ENCODE peak calls at places on chromosomes 3 and 15, in seven cellular contexts. E, M, X, R, L, A and W are unnamed samples.
A peak's percentile ranks its signal among the peaks of the same experiment; 100 is the strongest.

GRCh38 chr15:90318591-90318990 is 33.5 kb upstream of the ZNF774 start:
- DNase-seq in R (no peak), E (no peak), L (peak; percentile 77), M (no peak), X (no peak), A (no peak), W (no peak)

GRCh38 chr3:141690366-141691072 is 47.6 kb upstream of the RNF7 start:
- DNase-seq in A (no peak), R (no peak), E (no peak), X (no peak), L (peak; percentile 7), M (no peak), W (no peak)

GRCh38 chr3:11536132-11536935 is 107.4 kb downstream of the VGLL4 start:
- DNase-seq in X (no peak), R (peak; percentile 65), L (no peak), A (no peak), E (no peak), M (peak; percentile 47), W (no peak)

GRCh38 chr15:34794590-34795206 is 651 bp downstream of the ACTC1 start:
- DNase-seq in R (no peak), A (no peak), X (no peak), L (no peak), M (no peak), E (no peak), W (no peak)

GRCh38 chr3:41975421-41976103 is 13.7 kb upstream of the ULK4 start:
- DNase-seq in L (no peak), A (no peak), X (no peak), R (no peak), E (no peak), M (no peak), W (no peak)

GRCh38 chr3:177213806-177214528 is 16.7 kb upstream of the TBL1XR1 start:
- DNase-seq in A (no peak), E (no peak), M (no peak), X (no peak), R (no peak), L (no peak), W (no peak)

GRCh38 chr3:171458056-171458856 is 1.9 kb downstream of the TNIK start:
- DNase-seq in A (no peak), R (no peak), M (peak; percentile 35), L (no peak), X (no peak), E (no peak), W (no peak)

GRCh38 chr3:175648939-175649338 is 789.8 kb downstream of the NAALADL2 start:
- DNase-seq in X (no peak), M (no peak), E (no peak), A (no peak), L (no peak), R (no peak), W (no peak)

GRCh38 chr3:105503191-105503593 is 136.5 kb downstream of the ALCAM start:
- DNase-seq in X (no peak), L (no peak), A (no peak), E (no peak), M (no peak), R (peak; percentile 95), W (no peak)

GRCh38 chr3:62368705-62369475 is 4.5 kb downstream of the FEZF2 start:
- DNase-seq in A (no peak), L (no peak), E (no peak), R (no peak), X (no peak), M (no peak), W (no peak)

GRCh38 chr3:126083511-126083912 is 412 bp downstream of the SLC41A3 start:
- DNase-seq in R (peak; percentile 14), L (peak; percentile 92), X (peak; percentile 40), A (peak; percentile 35), E (no peak), M (peak; percentile 49), W (no peak)

GRCh38 chr3:41267975-41268640 is 68.8 kb downstream of the CTNNB1 start:
- DNase-seq in R (peak; percentile 96), E (peak; percentile 80), A (peak; percentile 86), X (no peak), M (no peak), L (no peak), W (no peak)

GRCh38 chr3:65568497-65568896 is 470.2 kb downstream of the MAGI1 start:
- DNase-seq in R (no peak), A (no peak), L (no peak), E (no peak), X (no peak), M (peak; percentile 71), W (no peak)

GRCh38 chr3:120780977-120781376 is 38.4 kb downstream of the GTF2E1 start:
- DNase-seq in L (no peak), A (peak; percentile 31), E (no peak), R (no peak), X (no peak), M (peak; percentile 27), W (no peak)

GRCh38 chr3:94294806-94295205 is 231.9 kb downstream of the NSUN3 start:
- DNase-seq in X (no peak), R (no peak), L (no peak), A (no peak), M (no peak), E (no peak), W (no peak)

GRCh38 chr3:9678493-9678892 is 25.1 kb upstream of the CPNE9 start:
- DNase-seq in A (no peak), E (no peak), X (no peak), R (no peak), M (no peak), L (no peak), W (no peak)

GRCh38 chr3:81339040-81339845 is 422.2 kb downstream of the GBE1 start:
- DNase-seq in R (peak; percentile 12), L (no peak), A (peak; percentile 28), E (peak; percentile 3), X (no peak), M (no peak), W (no peak)

GRCh38 chr3:131260525-131260924 is 121.0 kb upstream of the NUDT16 start:
- DNase-seq in A (no peak), R (no peak), E (no peak), L (no peak), X (no peak), M (no peak), W (no peak)

GRCh38 chr3:46662771-46663551 is 30.5 kb downstream of the ALS2CL start:
- DNase-seq in E (no peak), M (peak; percentile 28), L (no peak), A (no peak), R (no peak), X (peak; percentile 33), W (peak; percentile 37)

GRCh38 chr15:29570931-29571727 is 251.1 kb downstream of the TJP1 start:
- DNase-seq in R (no peak), E (no peak), L (peak; percentile 47), X (no peak), A (peak; percentile 44), M (no peak), W (no peak)

GRCh38 chr15:70385052-70385451 is 287.3 kb upstream of the TLE3 start:
- DNase-seq in M (no peak), L (peak; percentile 34), R (no peak), X (no peak), E (no peak), A (no peak), W (no peak)

GRCh38 chr3:194986208-194987043 is 284.5 kb downstream of the XXYLT1 start:
- DNase-seq in A (no peak), E (no peak), R (peak; percentile 25), L (no peak), X (no peak), M (peak; percentile 31), W (no peak)
- TF ChIP-seq EP300 in A (no peak), E (no peak), R (no peak), L (no peak), X (no peak), M (no peak), W (no peak)

DNA sequence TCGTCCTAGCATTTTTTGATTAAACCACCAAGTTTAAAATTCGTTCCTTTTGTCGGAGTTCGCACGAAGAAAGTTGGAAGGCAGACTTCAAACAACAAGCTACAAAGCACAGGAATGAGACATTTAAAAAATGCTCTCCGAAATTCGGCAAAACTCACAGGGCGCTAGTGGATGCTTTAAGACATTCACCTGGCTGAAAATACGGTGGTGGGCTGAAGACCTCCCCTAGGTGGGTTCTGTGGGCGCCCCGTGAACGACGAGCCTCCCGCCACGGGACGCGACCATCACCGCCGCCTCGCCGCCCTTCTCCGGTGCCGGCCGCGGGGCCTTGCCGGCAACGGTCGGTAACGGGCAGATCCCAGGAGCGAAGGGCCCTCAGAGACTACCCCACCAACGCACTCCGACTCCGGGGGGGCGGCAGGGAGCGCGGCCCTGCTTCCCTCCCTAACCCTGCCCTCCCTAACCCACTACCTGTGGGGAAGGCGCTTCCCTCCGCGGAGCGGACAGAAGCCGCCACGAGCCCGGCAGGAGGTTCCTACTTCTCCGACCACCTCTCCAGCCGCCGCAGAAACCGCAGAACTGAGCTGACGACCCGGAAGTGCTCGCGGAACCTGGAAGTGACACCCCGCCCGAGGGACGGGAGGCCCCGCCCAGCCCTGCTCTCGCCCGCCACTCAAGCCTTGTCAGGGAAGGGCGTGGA is at the start of gene GTF2A2:
- DNase-seq in X (peak; percentile 91), M (peak; percentile 95), E (peak; percentile 93), R (peak; percentile 85), A (peak; percentile 96), L (peak; percentile 98), W (peak; percentile 84)
- H3K4me3 ChIP-seq in X (peak within 1 kb of the TSS; percentile 88), M (peak within 1 kb of the TSS; percentile 64), E (peak within 1 kb of the TSS; percentile 88), R (peak within 1 kb of the TSS; percentile 96), A (peak within 1 kb of the TSS; percentile 95), L (peak within 1 kb of the TSS; percentile 74), W (peak within 1 kb of the TSS; percentile 83)

DNA sequence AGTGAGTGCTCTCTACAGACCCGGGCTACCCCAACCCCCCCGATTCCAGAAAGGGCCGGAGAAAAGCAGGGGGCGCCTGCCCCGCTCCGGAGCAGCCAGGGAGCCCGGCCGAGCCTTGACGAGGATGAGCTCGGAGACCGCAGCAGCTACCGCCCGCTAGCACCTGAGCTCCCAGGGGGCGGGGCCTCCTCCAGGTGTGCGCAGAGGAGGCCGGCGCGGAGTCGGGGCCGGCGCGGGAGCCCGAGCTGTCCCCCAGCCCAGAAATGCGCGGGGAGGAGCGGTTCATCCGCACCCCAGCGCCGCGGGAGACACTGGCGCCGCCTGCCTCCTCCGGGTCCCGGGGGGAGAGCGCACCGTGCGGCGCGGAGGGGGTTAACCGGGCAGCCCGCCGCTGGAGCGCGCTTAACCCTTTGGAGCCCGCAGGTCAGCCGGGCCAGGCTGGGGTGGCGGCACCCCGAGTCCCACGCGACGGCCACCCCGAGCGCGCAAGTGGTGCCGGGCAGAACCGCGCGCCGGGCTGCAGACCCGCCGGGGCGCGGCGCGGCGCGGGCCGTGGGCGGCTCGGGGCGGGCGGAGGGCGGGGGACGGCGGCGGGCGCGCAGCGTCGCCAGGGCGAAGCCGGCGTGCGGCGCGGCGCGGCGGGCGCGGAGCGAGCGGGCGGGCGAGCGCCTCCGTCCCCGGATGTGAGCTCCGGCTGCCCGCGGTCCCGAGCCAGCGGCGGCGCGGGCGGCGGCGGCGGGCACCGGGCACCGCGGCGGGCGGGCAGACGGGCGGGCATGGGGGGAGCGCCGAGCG is at the start of gene CACNA1D:
- DNase-seq in A (no peak), M (peak; percentile 71), E (no peak), R (no peak), L (peak; percentile 50), X (peak; percentile 29), W (no peak)
- TF ChIP-seq POLR2A in A (no peak), M (no peak), E (no peak), R (no peak), L (no peak), X (no peak), W (no peak)

GRCh38 chr15:82647045-82647834 is at the start of gene CPEB1:
- DNase-seq in E (peak; percentile 90), A (peak; percentile 66), M (no peak), L (no peak), R (no peak), X (peak; percentile 86), W (no peak)
- TF ChIP-seq EP300 in E (no peak), A (no peak), M (no peak), L (no peak), R (no peak), X (no peak), W (no peak)